ENCODE peak calls at places on chromosomes 11 and 22, in nine cellular contexts. S is neural crest cell, X is Calu3, R is fibroblast of lung, K is lung, B is fibroblast of mammary gland, F is endodermal cell, N is BE2C, T is AG09309. J is an unnamed sample.
A peak's percentile ranks its signal among the peaks of the same experiment; 100 is the strongest.

GRCh38 chr22:17201285-17201945 is 17.8 kb downstream of the ADA2 start:
- DNase-seq in S (no peak), X (peak; percentile 32), R (peak; percentile 13), K (no peak), B (peak; percentile 53), F (peak; percentile 58), N (no peak), T (no peak), J (no peak)

GRCh38 chr11:123231263-123231662 is 36.2 kb upstream of the CLMP start:
- DNase-seq in S (no peak), X (no peak), R (peak; percentile 35), K (no peak), B (peak; percentile 84), F (no peak), N (no peak), T (peak; percentile 55), J (no peak)

GRCh38 chr11:84564180-84564866 is 1062.8 kb downstream of the DLG2 start:
- DNase-seq in S (peak; percentile 46), X (peak; percentile 57), R (peak; percentile 29), K (no peak), B (peak; percentile 62), F (peak; percentile 71), N (peak; percentile 48), T (no peak), J (peak; percentile 48)

GRCh38 chr11:65791719-65792213 is 4.9 kb downstream of the OVOL1 start:
- DNase-seq in S (no peak), X (peak; percentile 76), R (peak; percentile 22), K (no peak), B (no peak), F (no peak), N (no peak), T (no peak), J (no peak)

GRCh38 chr22:42287174-42287890 is 16.9 kb upstream of the TCF20 start:
- DNase-seq in S (no peak), X (no peak), R (no peak), K (no peak), B (no peak), F (no peak), N (no peak), T (no peak), J (no peak)

GRCh38 chr22:27183474-27183873 is 526.1 kb downstream of the MIAT start:
- DNase-seq in S (no peak), X (no peak), R (no peak), K (no peak), B (no peak), F (peak; percentile 13), N (no peak), T (no peak), J (no peak)

GRCh38 chr11:40293655-40294342 is 1165.7 kb downstream of the LRRC4C start:
- DNase-seq in S (peak; percentile 69), X (peak; percentile 20), R (peak; percentile 94), K (peak; percentile 56), B (peak; percentile 86), F (peak; percentile 91), N (peak; percentile 56), T (peak; percentile 42), J (peak; percentile 80)

GRCh38 chr22:31284241-31284745 is 8.0 kb downstream of the PIK3IP1 start:
- DNase-seq in S (no peak), X (no peak), R (no peak), K (no peak), B (no peak), F (no peak), N (no peak), T (no peak), J (no peak)

GRCh38 chr22:35615156-35615555 is 2.0 kb downstream of the MB start:
- DNase-seq in S (no peak), X (no peak), R (no peak), K (no peak), B (peak; percentile 16), F (no peak), N (no peak), T (no peak), J (peak; percentile 45)

GRCh38 chr11:66339163-66339675 is 3.0 kb upstream of the RIN1 start:
- DNase-seq in S (no peak), X (no peak), R (no peak), K (no peak), B (no peak), F (no peak), N (no peak), T (no peak), J (peak; percentile 94)

GRCh38 chr11:22192642-22193347 is at the start of gene ANO5:
- DNase-seq in S (peak; percentile 57), X (peak; percentile 77), R (peak; percentile 17), K (peak; percentile 56), B (no peak), F (peak; percentile 93), N (peak; percentile 75), T (no peak), J (no peak)

GRCh38 chr11:121024989-121025388 is 1.1 kb downstream of the TBCEL start:
- DNase-seq in S (no peak), X (no peak), R (peak; percentile 8), K (peak; percentile 33), B (peak; percentile 30), F (no peak), N (no peak), T (no peak), J (peak; percentile 4)

GRCh38 chr11:8266246-8267241 is 2.9 kb upstream of the LMO1 start:
- DNase-seq in S (no peak), X (no peak), R (no peak), K (no peak), B (no peak), F (peak; percentile 36), N (no peak), T (no peak), J (no peak)

GRCh38 chr11:9851366-9851765 is 187.5 kb downstream of the SWAP70 start:
- DNase-seq in S (no peak), X (no peak), R (peak; percentile 65), K (no peak), B (peak; percentile 69), F (no peak), N (no peak), T (peak; percentile 78), J (peak; percentile 49)

GRCh38 chr22:40046126-40046525 is 51.4 kb downstream of the FAM83F start:
- DNase-seq in S (no peak), X (no peak), R (no peak), K (no peak), B (no peak), F (no peak), N (no peak), T (no peak), J (no peak)

DNA sequence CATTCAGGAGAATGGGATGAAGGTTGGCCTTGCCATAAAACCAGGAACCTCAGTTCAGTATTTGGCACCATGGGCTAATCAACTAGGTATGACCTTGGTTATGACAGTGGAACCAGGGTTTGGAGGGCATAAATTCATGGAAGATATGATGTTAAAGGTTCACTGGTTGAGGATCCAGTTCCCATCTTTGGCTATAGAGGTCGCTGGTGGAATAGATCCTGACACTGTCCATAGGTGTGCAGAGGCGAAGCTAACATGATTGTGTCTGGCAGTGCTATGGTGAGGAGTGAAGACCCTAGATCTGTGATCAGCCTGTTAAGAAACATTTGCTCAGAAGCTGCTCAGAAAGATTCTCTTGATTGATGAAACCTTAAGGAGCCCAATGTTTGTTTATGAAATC is 5.7 kb downstream of the NF2 start:
- DNase-seq in S (no peak), X (no peak), R (no peak), K (no peak), B (no peak), F (peak; percentile 60), N (no peak), T (no peak), J (no peak)
- TF ChIP-seq CTCF in S (peak; percentile 36), X (no peak), R (no peak), K (no peak), B (peak; percentile 40), F (peak; percentile 70), N (peak; percentile 27), T (peak; percentile 37), J (no peak)

GRCh38 chr11:67642490-67643120 is 3.0 kb upstream of the TBX10 start:
- DNase-seq in S (no peak), X (no peak), R (no peak), K (no peak), B (no peak), F (no peak), N (no peak), T (no peak), J (no peak)

GRCh38 chr11:67644472-67645418 is 5.2 kb upstream of the TBX10 start:
- DNase-seq in S (no peak), X (no peak), R (no peak), K (no peak), B (no peak), F (peak; percentile 60), N (no peak), T (no peak), J (no peak)

GRCh38 chr11:67645521-67646457 is 4.7 kb downstream of the ACY3 start:
- DNase-seq in S (no peak), X (no peak), R (no peak), K (no peak), B (no peak), F (peak; percentile 81), N (no peak), T (no peak), J (no peak)

GRCh38 chr11:67642148-67642475 is 2.5 kb upstream of the TBX10 start:
- DNase-seq in S (no peak), X (no peak), R (no peak), K (no peak), B (no peak), F (no peak), N (no peak), T (no peak), J (no peak)

GRCh38 chr11:67644042-67644441 is 4.5 kb upstream of the TBX10 start:
- DNase-seq in S (no peak), X (no peak), R (no peak), K (no peak), B (peak; percentile 17), F (peak; percentile 69), N (no peak), T (no peak), J (peak; percentile 50)
- TF ChIP-seq CTCF in S (peak; percentile 41), X (peak; percentile 19), R (no peak), K (no peak), B (peak; percentile 35), F (peak; percentile 72), N (peak; percentile 50), T (no peak), J (peak; percentile 25)

GRCh38 chr11:44766112-44766971 is 39.6 kb downstream of the TSPAN18 start:
- DNase-seq in S (no peak), X (no peak), R (peak; percentile 93), K (no peak), B (peak; percentile 41), F (peak; percentile 71), N (peak; percentile 76), T (peak; percentile 71), J (no peak)
- TF ChIP-seq CTCF in S (no peak), X (no peak), R (no peak), K (no peak), B (no peak), F (no peak), N (no peak), T (no peak), J (no peak)

DNA sequence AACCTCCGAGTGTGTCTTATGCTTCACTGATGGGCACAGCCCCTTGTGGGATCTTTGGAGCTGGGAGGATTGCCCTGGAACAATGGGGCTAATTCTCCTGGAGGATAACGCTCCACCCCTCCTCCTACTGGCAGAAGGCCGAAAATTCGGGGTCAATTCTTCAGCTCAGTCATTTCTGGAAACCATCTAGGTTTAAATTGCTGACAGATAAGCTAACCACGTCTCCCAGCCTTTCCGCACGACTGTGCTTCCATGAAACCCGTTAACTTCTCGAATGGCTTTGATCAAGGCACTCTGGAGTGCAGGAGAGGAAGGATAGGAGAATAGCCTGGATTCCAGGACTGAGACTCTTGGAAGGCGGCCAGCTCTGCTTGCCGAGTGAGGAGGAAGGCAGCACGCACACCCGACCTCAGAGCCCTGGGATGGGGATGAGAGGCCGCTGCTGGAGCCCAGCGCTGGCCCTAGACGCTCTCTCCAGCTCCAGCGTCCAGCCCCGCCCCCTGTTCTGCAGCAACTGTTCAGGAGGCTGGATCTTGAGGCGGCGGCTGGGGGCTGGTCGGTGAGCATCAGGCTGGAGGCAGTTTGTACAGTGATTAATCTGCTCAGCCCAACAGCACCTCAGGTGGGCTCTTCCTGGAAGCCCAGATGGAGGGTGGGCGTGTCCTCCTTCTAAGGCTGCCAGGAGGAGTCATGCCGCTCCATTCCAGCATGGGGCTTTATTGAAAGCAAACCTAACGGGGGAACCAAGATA is 176.7 kb upstream of the NCAM1 start:
- DNase-seq in S (no peak), X (peak; percentile 56), R (peak; percentile 95), K (no peak), B (peak; percentile 28), F (peak; percentile 70), N (peak; percentile 92), T (peak; percentile 39), J (peak; percentile 38)
- TF ChIP-seq CTCF in S (no peak), X (no peak), R (no peak), K (no peak), B (no peak), F (peak; percentile 62), N (peak; percentile 57), T (no peak), J (no peak)